ENCODE peak calls at places on chromosomes 3 and 15, in four cellular contexts. D is choroid plexus epithelial cell, C is type B pancreatic cell, W is aorta. S is an unnamed sample.

GRCh38 chr15:87604857-87605446 is 651.6 kb downstream of the NTRK3 start:
- DNase-seq in D (peak), C (no peak), W (no peak), S (no peak)

GRCh38 chr3:100254168-100254777 is 6.5 kb upstream of the TBC1D23 start:
- DNase-seq in D (peak), C (no peak), W (peak), S (no peak)

GRCh38 chr3:116201032-116201690 is 244.1 kb downstream of the LSAMP start:
- DNase-seq in D (no peak), C (no peak), W (no peak), S (no peak)

GRCh38 chr15:75061272-75061671 is 37.9 kb downstream of the PPCDC start:
- DNase-seq in D (peak), C (peak), W (no peak), S (peak)

GRCh38 chr15:92898988-92899909 is 875 bp upstream of the CHD2 start:
- DNase-seq in D (no peak), C (no peak), W (no peak), S (no peak)

GRCh38 chr15:59587085-59587826 is 24.3 kb upstream of the GCNT3 start:
- DNase-seq in D (no peak), C (no peak), W (no peak), S (no peak)

GRCh38 chr3:45590822-45591546 is 3.6 kb upstream of the LIMD1 start:
- DNase-seq in D (no peak), C (no peak), W (no peak), S (no peak)

GRCh38 chr3:190595807-190596206 is 81.9 kb downstream of the IL1RAP start:
- DNase-seq in D (no peak), C (no peak), W (no peak), S (no peak)